ENCODE peak calls at places on chromosomes 2 and 18, in six cellular contexts. K is GM19239, A is aorta, D is SK-N-DZ, W is NCI-H1694, L is NCI-H1417. H is an unnamed sample.

GRCh38 chr2:174606336-174606735 is 8.7 kb upstream of the WIPF1 start:
- DNase-seq in K (no peak), A (no peak), D (no peak), W (no peak), L (no peak), H (no peak)

GRCh38 chr2:184004289-184004944 is 593.9 kb upstream of the ZNF804A start:
- DNase-seq in K (no peak), A (no peak), D (peak; percentile 35), W (no peak), L (no peak), H (peak; percentile 36)

GRCh38 chr2:241216211-241216761 is 27.8 kb downstream of the ANO7 start:
- DNase-seq in K (no peak), A (no peak), D (no peak), W (no peak), L (no peak), H (no peak)

GRCh38 chr2:97932975-97933662 is 62.6 kb downstream of the TMEM131 start:
- DNase-seq in K (no peak), A (no peak), D (no peak), W (no peak), L (no peak), H (no peak)

GRCh38 chr2:72097276-72097675 is 50.4 kb downstream of the CYP26B1 start:
- DNase-seq in K (no peak), A (no peak), D (no peak), W (no peak), L (no peak), H (no peak)

GRCh38 chr2:105144128-105144940 is 97.2 kb upstream of the GPR45 start:
- DNase-seq in K (no peak), A (no peak), D (peak; percentile 16), W (no peak), L (peak; percentile 56), H (no peak)

GRCh38 chr2:174615951-174616436 is 18.4 kb upstream of the WIPF1 start:
- DNase-seq in K (no peak), A (no peak), D (no peak), W (no peak), L (no peak), H (no peak)

GRCh38 chr2:182867411-182868048 is 1.1 kb upstream of the FRZB start:
- DNase-seq in K (no peak), A (no peak), D (peak; percentile 62), W (no peak), L (no peak), H (no peak)

GRCh38 chr2:196482119-196483065 is 157.1 kb upstream of the CCDC150 start:
- DNase-seq in K (no peak), A (no peak), D (no peak), W (no peak), L (no peak), H (no peak)

GRCh38 chr18:44849361-44849760 is 168.7 kb downstream of the SETBP1 start:
- DNase-seq in K (no peak), A (no peak), D (no peak), W (no peak), L (no peak), H (no peak)

GRCh38 chr2:217204358-217204757 is 344.5 kb upstream of the TNP1 start:
- DNase-seq in K (no peak), A (no peak), D (no peak), W (no peak), L (no peak), H (no peak)

GRCh38 chr18:63264871-63265270 is 54.7 kb downstream of the BCL2 start:
- DNase-seq in K (no peak), A (no peak), D (no peak), W (no peak), L (peak; percentile 81), H (no peak)

GRCh38 chr18:21053127-21053526 is 58.5 kb downstream of the ROCK1 start:
- DNase-seq in K (no peak), A (no peak), D (no peak), W (no peak), L (no peak), H (peak; percentile 27)

GRCh38 chr2:101776172-101777043 is 78.9 kb downstream of the MAP4K4 start:
- DNase-seq in K (no peak), A (no peak), D (no peak), W (no peak), L (peak; percentile 15), H (no peak)

GRCh38 chr2:86396304-86396785 is 44.8 kb upstream of the KDM3A start:
- DNase-seq in K (no peak), A (no peak), D (peak; percentile 18), W (peak; percentile 37), L (no peak), H (peak; percentile 41)

GRCh38 chr2:204738721-204739120 is 193.4 kb downstream of the PARD3B start:
- DNase-seq in K (no peak), A (no peak), D (no peak), W (no peak), L (no peak), H (no peak)

GRCh38 chr18:48728204-48728833 is 189.5 kb downstream of the CTIF start:
- DNase-seq in K (no peak), A (peak; percentile 87), D (no peak), W (no peak), L (no peak), H (peak; percentile 81)

GRCh38 chr2:61707984-61708852 is 145.6 kb downstream of the FAM161A start:
- DNase-seq in K (peak; percentile 52), A (no peak), D (no peak), W (peak; percentile 14), L (peak; percentile 77), H (peak; percentile 10)

GRCh38 chr2:134200024-134200423 is 53.8 kb upstream of the MGAT5 start:
- DNase-seq in K (no peak), A (no peak), D (no peak), W (no peak), L (no peak), H (no peak)

GRCh38 chr2:38740851-38741541 is 10.2 kb downstream of the SRSF7 start:
- DNase-seq in K (no peak), A (peak; percentile 77), D (peak; percentile 36), W (peak; percentile 45), L (no peak), H (no peak)

GRCh38 chr2:37168217-37168981 is 11.6 kb upstream of the EIF2AK2 start:
- DNase-seq in K (peak; percentile 57), A (no peak), D (peak; percentile 38), W (peak; percentile 17), L (peak; percentile 19), H (no peak)

GRCh38 chr2:188485496-188485895 is 193.8 kb downstream of the GULP1 start:
- DNase-seq in K (no peak), A (no peak), D (no peak), W (no peak), L (no peak), H (peak; percentile 10)

GRCh38 chr18:63206433-63207153 is 113.0 kb downstream of the BCL2 start:
- DNase-seq in K (no peak), A (no peak), D (no peak), W (no peak), L (no peak), H (no peak)

GRCh38 chr2:3200420-3200939 is 177.1 kb downstream of the EIPR1 start:
- DNase-seq in K (no peak), A (no peak), D (no peak), W (no peak), L (no peak), H (no peak)

GRCh38 chr2:201432038-201432437 is 19.2 kb downstream of the TRAK2 start:
- DNase-seq in K (no peak), A (no peak), D (no peak), W (no peak), L (no peak), H (peak; percentile 55)

GRCh38 chr2:154466226-154466625 is 232.3 kb upstream of the KCNJ3 start:
- DNase-seq in K (no peak), A (no peak), D (no peak), W (no peak), L (no peak), H (no peak)

GRCh38 chr2:142870516-142870915 is 6.9 kb upstream of the KYNU start:
- DNase-seq in K (no peak), A (no peak), D (no peak), W (no peak), L (no peak), H (no peak)

GRCh38 chr18:34631071-34631470 is 79.0 kb upstream of the DTNA start:
- DNase-seq in K (no peak), A (no peak), D (no peak), W (no peak), L (peak; percentile 11), H (no peak)

H was measured in NCI-H226.